ENCODE peak calls at places on chromosomes 16 and 17, in four cellular contexts. O, Y, Z and V are unnamed samples.
A peak's percentile ranks its signal among the peaks of the same experiment; 100 is the strongest.

GRCh38 chr16:88634141-88634993 is 4.0 kb upstream of the IL17C start:
- DNase-seq in O (peak; percentile 83), Y (peak; percentile 46), Z (peak; percentile 60), V (no peak)

GRCh38 chr17:17156107-17156506 is 50.0 kb downstream of the PLD6 start:
- DNase-seq in O (no peak), Y (no peak), Z (no peak), V (no peak)

GRCh38 chr16:11038777-11039176 is 94.4 kb downstream of the CLEC16A start:
- DNase-seq in O (no peak), Y (no peak), Z (no peak), V (no peak)

GRCh38 chr16:49491111-49491670 is 117.6 kb downstream of the C16orf78 start:
- DNase-seq in O (peak; percentile 30), Y (no peak), Z (peak; percentile 13), V (no peak)

GRCh38 chr16:67923414-67924127 is 8.1 kb downstream of the CTRL start:
- DNase-seq in O (no peak), Y (no peak), Z (no peak), V (peak; percentile 56)

GRCh38 chr17:38728290-38728831 is 1.8 kb upstream of the CISD3 start:
- DNase-seq in O (no peak), Y (peak; percentile 76), Z (no peak), V (no peak)

GRCh38 chr17:78329263-78330059 is 30.4 kb downstream of the SOCS3 start:
- DNase-seq in O (no peak), Y (no peak), Z (no peak), V (no peak)

GRCh38 chr17:80799553-80800403 is 191.9 kb upstream of the CHMP6 start:
- DNase-seq in O (no peak), Y (no peak), Z (no peak), V (no peak)

GRCh38 chr17:44469676-44470075 is 33.5 kb downstream of the GPATCH8 start:
- DNase-seq in O (no peak), Y (no peak), Z (no peak), V (no peak)

GRCh38 chr16:49674255-49674980 is 181.5 kb downstream of the ZNF423 start:
- DNase-seq in O (no peak), Y (no peak), Z (no peak), V (no peak)

GRCh38 chr17:61002316-61002736 is 324.7 kb downstream of the BCAS3 start:
- DNase-seq in O (peak; percentile 51), Y (no peak), Z (no peak), V (no peak)

GRCh38 chr16:81478876-81479496 is 34.4 kb downstream of the CMIP start:
- DNase-seq in O (no peak), Y (no peak), Z (peak; percentile 57), V (no peak)

GRCh38 chr16:165539-166374 is at the start of gene HBM:
- DNase-seq in O (peak; percentile 43), Y (no peak), Z (no peak), V (no peak)

GRCh38 chr17:74385201-74385600 is 17.9 kb downstream of the GPR142 start:
- DNase-seq in O (no peak), Y (no peak), Z (no peak), V (no peak)

GRCh38 chr17:40072481-40073346 is 9.9 kb downstream of the THRA start:
- DNase-seq in O (no peak), Y (no peak), Z (peak; percentile 47), V (no peak)

GRCh38 chr17:81821603-81822311 is 11.3 kb downstream of the MCRIP1 start:
- DNase-seq in O (no peak), Y (no peak), Z (peak; percentile 93), V (peak; percentile 78)

GRCh38 chr16:55542459-55543082 is 23.9 kb upstream of the CAPNS2 start:
- DNase-seq in O (no peak), Y (no peak), Z (no peak), V (no peak)

GRCh38 chr16:24668481-24669001 is 60.9 kb upstream of the TNRC6A start:
- DNase-seq in O (no peak), Y (no peak), Z (peak; percentile 45), V (no peak)

GRCh38 chr17:78034429-78035091 is 76.1 kb downstream of the TNRC6C start:
- DNase-seq in O (no peak), Y (no peak), Z (no peak), V (no peak)

GRCh38 chr17:66464921-66465320 is 162.5 kb downstream of the PRKCA start:
- DNase-seq in O (no peak), Y (no peak), Z (no peak), V (no peak)

GRCh38 chr17:28747046-28747691 is 3.4 kb downstream of the TRAF4 start:
- DNase-seq in O (no peak), Y (no peak), Z (no peak), V (no peak)

GRCh38 chr16:70556063-70556462 is 32.4 kb downstream of the SF3B3 start:
- DNase-seq in O (no peak), Y (no peak), Z (no peak), V (no peak)

GRCh38 chr16:83068686-83069085 is 441.9 kb downstream of the CDH13 start:
- DNase-seq in O (no peak), Y (no peak), Z (no peak), V (no peak)

GRCh38 chr16:54171855-54172537 is 114.6 kb downstream of the IRX3 start:
- DNase-seq in O (peak; percentile 44), Y (no peak), Z (no peak), V (no peak)

GRCh38 chr17:57726213-57726612 is 18.9 kb downstream of the CCDC182 start:
- DNase-seq in O (no peak), Y (no peak), Z (no peak), V (no peak)

GRCh38 chr17:45320931-45321461 is 4.2 kb upstream of the MAP3K14 start:
- DNase-seq in O (no peak), Y (no peak), Z (no peak), V (no peak)

GRCh38 chr17:75011788-75012319 is 616 bp upstream of the MRPL58 start:
- DNase-seq in O (peak; percentile 41), Y (no peak), Z (peak; percentile 69), V (no peak)

GRCh38 chr17:28057731-28058246 is 15.3 kb downstream of the NLK start:
- DNase-seq in O (no peak), Y (no peak), Z (no peak), V (no peak)